ENCODE peak calls at places on chromosomes 3 and 15, in seven cellular contexts. Q is HL-60, I is GM13977, Z is DND-41, L is AG04449, H is omental fat pad, E is AG04450. W is an unnamed sample.

GRCh38 chr3:166257715-166258114 is 420.5 kb upstream of the BCHE start:
- DNase-seq in Q (no peak), I (no peak), Z (no peak), L (no peak), H (no peak), E (no peak), W (no peak)

GRCh38 chr15:64351265-64351664 is 4.7 kb downstream of the CSNK1G1 start:
- DNase-seq in Q (peak), I (no peak), Z (no peak), L (no peak), H (no peak), E (no peak), W (no peak)

GRCh38 chr3:194518652-194519051 is 31.9 kb upstream of the ATP13A3 start:
- DNase-seq in Q (no peak), I (no peak), Z (no peak), L (peak), H (no peak), E (no peak), W (no peak)

GRCh38 chr3:119148493-119149180 is 2.7 kb downstream of the TEX55 start:
- DNase-seq in Q (no peak), I (no peak), Z (no peak), L (peak), H (no peak), E (peak), W (no peak)

GRCh38 chr15:42577514-42578031 is 2.2 kb downstream of the STARD9 start:
- DNase-seq in Q (no peak), I (peak), Z (no peak), L (no peak), H (no peak), E (no peak), W (no peak)

GRCh38 chr3:174907027-174907426 is 47.9 kb downstream of the NAALADL2 start:
- DNase-seq in Q (no peak), I (no peak), Z (no peak), L (no peak), H (no peak), E (no peak), W (no peak)

GRCh38 chr3:157130138-157130880 is 29.6 kb downstream of the CCNL1 start:
- DNase-seq in Q (peak), I (peak), Z (peak), L (no peak), H (peak), E (no peak), W (peak)

GRCh38 chr15:69164807-69165636 is 4.6 kb downstream of the GLCE start:
- DNase-seq in Q (no peak), I (no peak), Z (no peak), L (peak), H (no peak), E (peak), W (no peak)

GRCh38 chr15:40313531-40314398 is 6.0 kb upstream of the PLCB2 start:
- DNase-seq in Q (peak), I (no peak), Z (peak), L (no peak), H (no peak), E (no peak), W (peak)

GRCh38 chr15:68389936-68390790 is 41.8 kb downstream of the ITGA11 start:
- DNase-seq in Q (peak), I (peak), Z (no peak), L (peak), H (no peak), E (peak), W (peak)

GRCh38 chr3:23183731-23184130 is 19.4 kb upstream of the UBE2E2 start:
- DNase-seq in Q (no peak), I (no peak), Z (no peak), L (peak), H (no peak), E (no peak), W (no peak)

GRCh38 chr3:115517457-115518050 is 105.8 kb upstream of the GAP43 start:
- DNase-seq in Q (no peak), I (no peak), Z (no peak), L (no peak), H (no peak), E (no peak), W (peak)

GRCh38 chr15:76177491-76178040 is 117.8 kb downstream of the TMEM266 start:
- DNase-seq in Q (no peak), I (no peak), Z (no peak), L (no peak), H (no peak), E (no peak), W (no peak)

GRCh38 chr3:97658670-97659285 is 105.8 kb upstream of the ARL6 start:
- DNase-seq in Q (no peak), I (peak), Z (no peak), L (no peak), H (no peak), E (no peak), W (no peak)

GRCh38 chr3:188164248-188164687 is 10.3 kb downstream of the LPP start:
- DNase-seq in Q (no peak), I (no peak), Z (no peak), L (no peak), H (no peak), E (no peak), W (peak)

GRCh38 chr3:25573386-25574171 is 91.1 kb downstream of the TOP2B start:
- DNase-seq in Q (no peak), I (no peak), Z (no peak), L (no peak), H (no peak), E (no peak), W (no peak)

GRCh38 chr3:180403156-180403555 is 198.8 kb upstream of the TTC14 start:
- DNase-seq in Q (no peak), I (no peak), Z (no peak), L (no peak), H (no peak), E (no peak), W (no peak)

GRCh38 chr3:81909756-81910155 is 148.3 kb upstream of the GBE1 start:
- DNase-seq in Q (no peak), I (no peak), Z (no peak), L (no peak), H (no peak), E (no peak), W (no peak)

GRCh38 chr15:57313134-57313483 is 63.2 kb upstream of the CGNL1 start:
- DNase-seq in Q (no peak), I (no peak), Z (no peak), L (no peak), H (no peak), E (no peak), W (no peak)

GRCh38 chr3:175001091-175001490 is 142.0 kb downstream of the NAALADL2 start:
- DNase-seq in Q (no peak), I (no peak), Z (no peak), L (no peak), H (no peak), E (no peak), W (no peak)

GRCh38 chr3:50583897-50584296 is 14.6 kb downstream of the HEMK1 start:
- DNase-seq in Q (no peak), I (no peak), Z (no peak), L (no peak), H (no peak), E (no peak), W (no peak)

GRCh38 chr15:77044228-77045042 is 26.5 kb downstream of the TSPAN3 start:
- DNase-seq in Q (no peak), I (no peak), Z (no peak), L (no peak), H (no peak), E (no peak), W (no peak)

GRCh38 chr15:39232512-39232911 is 348.4 kb upstream of the THBS1 start:
- DNase-seq in Q (no peak), I (no peak), Z (no peak), L (peak), H (no peak), E (peak), W (no peak)

GRCh38 chr3:25019506-25019905 is 408.6 kb upstream of the RARB start:
- DNase-seq in Q (no peak), I (no peak), Z (no peak), L (no peak), H (no peak), E (no peak), W (no peak)

GRCh38 chr3:172461530-172462138 is 13.4 kb upstream of the GHSR start:
- DNase-seq in Q (no peak), I (peak), Z (no peak), L (no peak), H (no peak), E (no peak), W (no peak)

GRCh38 chr3:11678735-11679134 is 35.0 kb upstream of the VGLL4 start:
- DNase-seq in Q (no peak), I (no peak), Z (no peak), L (no peak), H (no peak), E (no peak), W (no peak)

DNA sequence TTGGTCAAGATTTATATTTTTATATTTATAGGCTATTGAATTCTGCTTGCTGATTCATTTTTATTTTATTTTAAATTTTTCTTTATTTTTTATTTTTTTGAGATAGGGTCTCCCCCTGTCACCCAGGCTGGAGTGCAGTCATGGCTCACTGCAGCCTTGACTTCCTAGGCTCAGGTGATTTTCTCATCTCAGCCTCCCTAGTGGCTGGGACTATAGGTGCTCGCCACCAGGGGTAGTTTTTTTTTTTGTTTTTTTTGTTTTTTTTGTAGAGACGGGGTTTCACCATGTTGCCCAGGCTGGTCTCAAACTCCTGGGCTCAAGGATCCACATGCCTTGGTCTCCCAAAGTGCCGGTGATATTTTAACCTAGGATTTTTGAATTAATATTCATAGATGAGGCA is 31.2 kb downstream of the NR2E3 start:
- DNase-seq in Q (no peak), I (no peak), Z (no peak), L (no peak), H (no peak), E (no peak), W (no peak)
- TF ChIP-seq CTCF in Q (no peak), I (no peak), Z (no peak), L (no peak), H (no peak), E (no peak), W (no peak)

GRCh38 chr3:182393830-182394367 is 399.4 kb upstream of the ATP11B start:
- DNase-seq in Q (no peak), I (no peak), Z (no peak), L (no peak), H (no peak), E (no peak), W (no peak)

GRCh38 chr3:182388506-182388905 is 404.8 kb upstream of the ATP11B start:
- DNase-seq in Q (no peak), I (no peak), Z (no peak), L (no peak), H (no peak), E (no peak), W (no peak)

GRCh38 chr3:182393151-182393550 is 400.2 kb upstream of the ATP11B start:
- DNase-seq in Q (no peak), I (no peak), Z (no peak), L (no peak), H (no peak), E (no peak), W (no peak)

GRCh38 chr3:182389041-182389815 is 404.1 kb upstream of the ATP11B start:
- DNase-seq in Q (no peak), I (no peak), Z (no peak), L (no peak), H (no peak), E (no peak), W (no peak)

DNA sequence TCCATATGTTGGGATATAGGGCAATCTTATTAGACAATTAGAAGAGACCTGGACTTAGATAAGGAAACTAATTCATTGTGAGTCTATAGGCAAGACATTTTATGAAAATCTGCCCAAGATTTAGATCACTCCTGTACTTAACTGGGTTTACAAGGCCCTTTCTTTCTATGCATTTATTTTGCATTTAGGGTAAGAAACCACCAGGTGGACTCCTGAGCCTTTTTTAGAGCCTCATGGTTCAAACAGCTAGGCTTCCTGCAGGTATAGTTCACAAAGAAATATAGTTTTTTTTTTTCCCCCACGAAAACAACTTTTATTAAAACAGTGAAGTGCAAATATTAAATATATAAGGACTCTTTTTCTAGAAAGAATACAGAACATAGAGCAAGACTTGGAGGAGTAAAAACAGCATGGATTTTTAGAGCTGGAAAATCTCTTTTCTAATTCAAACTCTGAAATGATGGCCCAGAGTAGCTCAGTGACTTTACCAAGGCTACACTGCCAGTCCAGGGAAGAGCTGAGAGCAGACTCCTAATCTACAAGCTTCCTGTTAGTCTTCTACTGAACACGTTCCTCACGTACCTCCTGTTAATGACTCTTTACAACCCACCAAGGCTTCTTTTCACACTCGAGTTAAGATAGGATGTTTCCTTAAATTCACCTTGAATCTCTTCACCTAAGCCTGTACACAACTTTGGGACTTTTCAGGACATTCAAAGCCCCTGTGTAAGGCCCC is 401.0 kb upstream of the ATP11B start:
- DNase-seq in Q (no peak), I (no peak), Z (no peak), L (no peak), H (no peak), E (no peak), W (no peak)
- TF ChIP-seq CTCF in Q (no peak), I (no peak), Z (no peak), L (no peak), H (no peak), E (no peak), W (no peak)

DNA sequence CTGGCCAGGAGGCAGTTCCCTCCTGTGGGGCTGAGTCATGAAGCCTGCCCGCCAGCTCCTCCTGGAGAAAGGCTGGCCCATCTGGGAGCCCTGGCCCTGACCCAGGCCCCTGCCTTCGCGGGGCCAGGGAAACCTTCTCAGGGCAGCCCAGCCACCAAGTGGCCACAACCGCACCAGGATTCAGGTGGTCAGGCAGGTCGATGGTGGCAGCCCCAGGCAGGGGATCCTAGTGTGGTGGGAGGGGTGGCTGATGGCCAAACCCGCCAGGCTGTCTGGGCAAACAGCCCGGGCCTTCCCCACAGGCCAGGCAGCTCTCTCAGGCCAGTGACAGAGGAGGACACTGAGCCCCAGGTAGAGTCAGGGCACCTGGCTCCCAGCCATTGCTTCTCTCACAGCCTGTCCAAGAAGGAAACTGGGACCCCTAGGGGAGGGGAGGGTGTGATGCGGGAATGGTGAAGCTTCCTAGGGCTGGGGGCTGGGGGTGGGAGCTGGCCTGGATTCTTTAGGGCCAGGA is 1.2 kb downstream of the TWF2 start:
- DNase-seq in Q (peak), I (no peak), Z (no peak), L (peak), H (no peak), E (peak), W (peak)
- TF ChIP-seq CTCF in Q (no peak), I (no peak), Z (no peak), L (no peak), H (no peak), E (no peak), W (no peak)

GRCh38 chr3:136277115-136277514 is 27.0 kb downstream of the PCCB start:
- DNase-seq in Q (no peak), I (no peak), Z (no peak), L (no peak), H (no peak), E (no peak), W (no peak)

GRCh38 chr3:136280961-136281360 is 30.8 kb downstream of the PCCB start:
- DNase-seq in Q (no peak), I (no peak), Z (no peak), L (no peak), H (no peak), E (no peak), W (no peak)

GRCh38 chr3:136277634-136278033 is 27.5 kb downstream of the PCCB start:
- DNase-seq in Q (no peak), I (no peak), Z (no peak), L (no peak), H (no peak), E (no peak), W (no peak)

GRCh38 chr3:136279092-136279491 is 29.0 kb downstream of the PCCB start:
- DNase-seq in Q (no peak), I (no peak), Z (no peak), L (no peak), H (no peak), E (no peak), W (no peak)

DNA sequence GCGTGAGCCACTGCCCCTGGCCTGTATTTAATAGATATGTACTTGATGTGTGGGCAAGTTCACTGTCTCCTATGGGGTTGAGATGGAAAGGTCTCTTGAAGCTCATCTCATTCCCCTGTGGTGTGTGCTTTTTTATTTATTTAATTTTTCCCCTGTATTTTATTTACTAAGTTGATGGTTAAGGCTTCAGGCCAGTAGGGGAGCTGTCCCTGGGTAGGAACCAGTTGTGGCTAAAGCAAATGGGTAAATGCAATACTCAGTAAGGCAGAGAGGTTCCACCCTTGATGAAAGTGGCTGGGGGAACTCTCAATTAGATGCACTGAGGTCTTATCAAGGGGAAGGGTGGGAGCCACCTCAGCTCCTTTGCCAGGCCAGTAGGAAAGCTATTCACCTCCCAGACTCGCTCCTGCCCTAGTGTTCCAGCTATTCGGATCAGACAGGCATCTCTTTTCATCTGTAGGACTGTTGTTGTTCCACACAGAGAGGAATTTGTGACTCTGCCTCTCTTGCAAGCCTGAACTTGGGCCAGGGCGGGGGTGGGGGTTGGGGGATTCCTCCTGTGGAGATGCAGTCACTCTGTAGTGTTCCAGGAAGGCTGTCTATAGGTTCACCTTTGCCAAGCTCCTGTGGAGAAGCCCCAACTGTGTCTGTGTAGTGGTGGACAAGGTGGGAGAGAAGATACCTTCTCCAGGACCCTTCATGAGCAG is 26.1 kb downstream of the PCCB start:
- DNase-seq in Q (no peak), I (no peak), Z (no peak), L (no peak), H (no peak), E (no peak), W (no peak)
- TF ChIP-seq CTCF in Q (no peak), I (no peak), Z (no peak), L (no peak), H (no peak), E (peak), W (no peak)

GRCh38 chr3:68089572-68089991 is 435.2 kb upstream of the SUCLG2 start:
- DNase-seq in Q (no peak), I (no peak), Z (no peak), L (no peak), H (no peak), E (peak), W (no peak)
- TF ChIP-seq CTCF in Q (no peak), I (no peak), Z (no peak), L (no peak), H (no peak), E (no peak), W (no peak)

W was measured in activated CD8-positive, alpha-beta T cell treated with anti-CD3 and anti-CD28 coated beads for 36 hours.